ENCODE peak calls at places on chromosome 19, in eight cellular contexts. C is AG04449, V is RWPE1, H is colonic mucosa, M is Peyer's patch, J is HFF-Myc, X is choroid plexus epithelial cell, S is A673. L is an unnamed sample.

GRCh38 chr19:12793290-12794195 is 2.3 kb downstream of the JUNB start:
- DNase-seq in H (peak; percentile 95), X (peak; percentile 96), C (no peak), M (peak; percentile 90), J (no peak), S (peak; percentile 95), V (peak; percentile 92), L (peak; percentile 96)

GRCh38 chr19:30357580-30357954 is 14.6 kb upstream of the ZNF536 start:
- DNase-seq in H (no peak), V (no peak), X (no peak), C (no peak), M (no peak), J (no peak), S (no peak), L (no peak)

GRCh38 chr19:57914517-57914916 is 1.9 kb downstream of the ZNF417 start:
- DNase-seq in C (no peak), V (no peak), S (no peak), J (no peak), X (no peak), H (no peak), M (no peak), L (no peak)

GRCh38 chr19:3061214-3062161 is 807 bp downstream of the TLE5 start:
- DNase-seq in M (peak; percentile 80), C (no peak), H (peak; percentile 67), S (no peak), X (peak; percentile 34), V (peak; percentile 35), J (no peak), L (peak; percentile 64)

GRCh38 chr19:6551607-6552450 is 21.0 kb downstream of the TNFSF9 start:
- DNase-seq in V (no peak), C (no peak), M (peak; percentile 60), S (peak; percentile 68), J (no peak), X (no peak), H (no peak), L (peak; percentile 35)

GRCh38 chr19:640156-640548 is 473 bp downstream of the FGF22 start:
- DNase-seq in H (no peak), J (no peak), V (no peak), M (no peak), X (no peak), C (no peak), S (no peak), L (no peak)

GRCh38 chr19:42079276-42079669 is 3.3 kb downstream of the ZNF574 start:
- DNase-seq in J (no peak), V (no peak), C (no peak), S (no peak), H (no peak), X (no peak), M (no peak), L (no peak)

GRCh38 chr19:10346509-10346908 is 7.1 kb upstream of the ICAM3 start:
- DNase-seq in J (no peak), H (no peak), S (no peak), V (no peak), M (no peak), C (no peak), X (peak; percentile 15), L (no peak)

GRCh38 chr19:45528744-45529453 is 21.6 kb downstream of the VASP start:
- DNase-seq in J (no peak), S (peak; percentile 75), C (no peak), X (peak; percentile 51), M (no peak), V (peak; percentile 93), H (peak; percentile 84), L (no peak)

GRCh38 chr19:13212759-13213330 is 62.6 kb downstream of the IER2 start:
- DNase-seq in C (no peak), X (peak; percentile 66), H (peak; percentile 79), V (peak; percentile 61), J (peak; percentile 21), M (peak; percentile 75), S (peak; percentile 72), L (peak; percentile 60)

GRCh38 chr19:31317542-31317941 is 31.7 kb downstream of the TSHZ3 start:
- DNase-seq in X (no peak), H (no peak), V (no peak), J (no peak), M (no peak), C (no peak), S (no peak), L (no peak)

GRCh38 chr19:5434970-5435641 is 20.1 kb upstream of the ZNRF4 start:
- DNase-seq in M (no peak), S (peak; percentile 45), X (peak; percentile 77), H (no peak), J (peak; percentile 48), V (peak; percentile 93), C (peak; percentile 36), L (no peak)

GRCh38 chr19:4707956-4708650 is 15.5 kb downstream of the DPP9 start:
- DNase-seq in C (no peak), J (no peak), M (no peak), S (no peak), H (no peak), V (no peak), X (peak; percentile 64), L (no peak)

GRCh38 chr19:53912653-53913052 is 3.6 kb downstream of the CACNG7 start:
- DNase-seq in S (no peak), M (no peak), C (no peak), X (no peak), V (no peak), J (no peak), H (no peak), L (no peak)

GRCh38 chr19:4064073-4064550 is 2.6 kb downstream of the ZBTB7A start:
- DNase-seq in M (no peak), X (peak; percentile 52), V (no peak), J (no peak), H (peak; percentile 46), S (no peak), C (no peak), L (no peak)

DNA sequence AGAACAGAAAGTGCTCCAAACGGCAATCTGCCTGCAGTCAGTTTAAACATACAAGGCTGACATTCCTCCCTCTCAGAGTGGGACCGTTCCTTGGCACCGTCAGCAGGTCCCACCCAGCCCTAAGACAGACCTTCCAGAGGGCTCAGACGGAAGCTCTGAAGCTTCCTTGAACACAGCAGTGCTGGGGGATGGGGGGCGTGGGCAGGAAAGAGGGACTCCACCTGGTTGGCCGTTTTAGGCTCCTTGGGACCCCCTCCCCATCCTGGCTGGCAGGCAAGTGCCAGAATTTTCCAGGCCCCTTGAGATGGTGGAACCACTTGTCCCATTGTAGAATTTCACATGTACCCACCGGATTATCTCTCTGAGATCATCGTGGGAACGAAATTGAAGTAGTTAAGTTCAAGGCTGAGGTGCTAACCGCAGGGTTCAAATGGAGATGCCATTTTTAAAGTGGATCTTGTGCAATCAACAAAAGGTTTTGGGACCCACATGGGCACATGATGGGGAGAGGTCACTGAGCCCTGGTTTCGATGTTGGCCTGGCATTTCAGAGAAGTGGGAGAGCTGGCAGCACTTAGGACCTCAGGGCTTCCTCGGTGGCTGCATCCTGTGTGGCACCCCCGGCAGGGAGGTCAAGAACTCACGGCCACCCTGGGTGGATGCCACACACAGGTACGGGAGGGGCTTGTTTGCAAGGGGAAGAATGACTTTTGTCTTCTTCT is 46.2 kb downstream of the KLF2 start:
- DNase-seq in V (no peak), H (no peak), J (no peak), S (no peak), X (no peak), C (no peak), M (no peak), L (no peak)
- TF ChIP-seq CTCF in V (no peak), H (no peak), J (no peak), S (no peak), X (no peak), C (no peak), M (no peak), L (no peak)

GRCh38 chr19:48085077-48085476 is 25.5 kb downstream of the PLA2G4C start:
- DNase-seq in S (peak; percentile 55), C (no peak), J (no peak), V (no peak), X (no peak), H (no peak), M (no peak), L (no peak)

GRCh38 chr19:48090281-48090802 is 20.3 kb downstream of the PLA2G4C start:
- DNase-seq in X (no peak), H (peak; percentile 26), J (no peak), C (no peak), V (no peak), M (no peak), S (peak; percentile 85), L (no peak)

DNA sequence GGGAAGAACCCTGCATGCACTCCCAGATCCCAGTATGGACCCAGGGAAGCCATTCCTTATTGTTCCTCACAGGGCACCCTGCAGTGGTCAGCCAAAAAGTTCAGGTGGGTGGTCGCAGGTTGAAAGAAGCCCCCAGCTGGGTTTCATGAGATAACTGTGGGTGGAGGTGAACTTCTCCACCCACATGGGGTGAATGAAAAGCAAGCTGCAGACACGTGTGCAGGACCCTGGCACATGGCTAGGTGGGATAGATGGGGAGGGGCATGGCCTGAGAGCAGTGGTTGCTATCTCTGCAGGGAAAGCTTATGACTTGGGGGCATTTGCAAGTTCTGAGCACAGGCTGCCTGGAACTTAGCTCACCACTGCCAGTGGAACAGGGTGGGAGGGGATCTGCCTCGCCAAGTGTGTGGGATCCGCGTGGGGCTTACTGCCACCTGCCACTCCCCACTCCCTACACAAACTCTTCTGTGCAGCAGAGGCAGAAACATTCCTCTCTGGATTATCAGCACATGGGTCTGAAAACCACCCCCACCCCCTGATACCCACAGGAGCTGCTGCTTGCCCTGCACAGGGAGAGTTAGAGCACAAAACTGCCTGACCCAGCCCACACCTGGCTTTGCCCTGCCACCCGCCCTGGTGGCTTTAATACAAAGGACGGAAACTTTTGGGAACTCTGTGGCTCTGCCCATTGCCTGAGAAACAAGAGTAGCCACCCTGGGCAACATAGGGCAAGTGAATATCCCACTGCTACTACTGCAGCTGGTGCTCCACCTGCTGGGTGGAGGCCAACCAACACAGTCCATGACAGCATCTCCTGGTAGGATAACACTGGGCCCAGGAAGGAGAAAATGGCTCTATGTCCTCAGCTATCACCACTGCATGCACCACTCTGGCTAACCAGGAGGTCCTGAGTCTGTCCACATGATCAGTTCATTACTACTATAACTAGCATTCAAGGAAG is 24.4 kb downstream of the PLA2G4C start:
- DNase-seq in V (no peak), H (no peak), C (no peak), S (no peak), X (no peak), M (no peak), J (no peak), L (no peak)
- TF ChIP-seq CTCF in V (no peak), H (no peak), C (no peak), S (peak; percentile 45), X (peak; percentile 11), M (no peak), J (peak; percentile 9), L (no peak)

DNA sequence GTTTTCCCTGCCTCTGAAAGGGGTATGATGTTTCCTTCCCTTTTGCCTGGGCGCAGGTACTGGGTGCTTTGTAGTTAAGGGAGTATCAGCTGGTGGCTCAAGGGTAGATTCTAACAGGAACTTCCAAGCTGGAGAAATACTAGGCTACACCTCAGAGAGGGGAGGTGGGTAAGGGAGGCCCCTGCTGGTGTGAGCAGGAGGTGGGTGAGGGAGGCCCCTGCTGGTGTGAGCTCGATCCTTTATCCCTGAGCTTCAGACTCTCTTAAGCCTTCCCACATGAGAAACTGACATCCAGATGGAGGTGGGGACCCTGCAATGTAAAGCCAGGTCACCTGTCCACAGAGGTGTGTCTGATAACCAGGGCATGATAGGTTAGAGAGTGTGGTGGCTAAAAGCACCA is 32.1 kb downstream of the CYP2B6 start:
- DNase-seq in J (no peak), M (no peak), H (no peak), C (no peak), S (no peak), X (no peak), V (no peak), L (no peak)
- TF ChIP-seq CTCF in J (peak; percentile 2), M (no peak), H (no peak), C (no peak), S (no peak), X (no peak), V (no peak), L (no peak)

GRCh38 chr19:50416034-50416814 is 2.5 kb upstream of the SPIB start:
- DNase-seq in H (no peak), X (no peak), J (no peak), S (no peak), M (no peak), C (no peak), V (no peak), L (peak; percentile 46)
- TF ChIP-seq CTCF in H (no peak), X (no peak), J (no peak), S (no peak), M (no peak), C (no peak), V (no peak), L (no peak)